ENCODE peak calls at places on chromosomes 13 and 19, in five cellular contexts. K, B, O, H and C are unnamed samples.

GRCh38 chr13:103903790-103904189 is 837.6 kb upstream of the SLC10A2 start:
- DNase-seq in K (no peak), B (no peak), O (no peak), H (no peak), C (no peak)

GRCh38 chr19:6260912-6261636 is 18.7 kb downstream of the MLLT1 start:
- DNase-seq in K (no peak), B (peak; percentile 22), O (no peak), H (peak; percentile 37), C (peak; percentile 56)

GRCh38 chr19:46000497-46001246 is 5.4 kb downstream of the CCDC61 start:
- DNase-seq in K (peak; percentile 78), B (no peak), O (peak; percentile 60), H (no peak), C (peak; percentile 85)

GRCh38 chr13:33441015-33441414 is 155.5 kb upstream of the STARD13 start:
- DNase-seq in K (no peak), B (peak; percentile 47), O (no peak), H (no peak), C (no peak)

GRCh38 chr19:18046066-18046718 is 38.2 kb downstream of the ARRDC2 start:
- DNase-seq in K (no peak), B (peak; percentile 82), O (no peak), H (no peak), C (no peak)

GRCh38 chr13:100100115-100100879 is 11.4 kb downstream of the PCCA start:
- DNase-seq in K (no peak), B (peak; percentile 87), O (no peak), H (no peak), C (no peak)

GRCh38 chr19:6693681-6694080 is 23.7 kb upstream of the TNFSF14 start:
- DNase-seq in K (no peak), B (no peak), O (no peak), H (no peak), C (no peak)

GRCh38 chr19:16066611-16067104 is 9.6 kb upstream of the TPM4 start:
- DNase-seq in K (no peak), B (peak; percentile 76), O (no peak), H (peak; percentile 77), C (peak; percentile 63)

GRCh38 chr13:114115191-114115671 is 17.2 kb downstream of the RASA3 start:
- DNase-seq in K (no peak), B (peak; percentile 94), O (no peak), H (peak; percentile 67), C (peak; percentile 48)

GRCh38 chr19:13872695-13873389 is 4.1 kb upstream of the NANOS3 start:
- DNase-seq in K (peak; percentile 40), B (no peak), O (no peak), H (peak; percentile 22), C (peak; percentile 65)

GRCh38 chr19:57056972-57057371 is 62.8 kb upstream of the USP29 start:
- DNase-seq in K (no peak), B (peak; percentile 11), O (no peak), H (no peak), C (no peak)

GRCh38 chr19:15517778-15518177 is 9.5 kb downstream of the CYP4F22 start:
- DNase-seq in K (no peak), B (no peak), O (no peak), H (no peak), C (no peak)

GRCh38 chr19:40600086-40600917 is 867 bp upstream of the LTBP4 start:
- DNase-seq in K (no peak), B (no peak), O (peak; percentile 66), H (no peak), C (no peak)

GRCh38 chr13:23322353-23323336 is 110.9 kb downstream of the SACS start:
- DNase-seq in K (peak; percentile 47), B (peak; percentile 6), O (no peak), H (no peak), C (peak; percentile 24)

GRCh38 chr13:64675256-64675892 is 2554.8 kb downstream of the PCDH9 start:
- DNase-seq in K (no peak), B (peak; percentile 77), O (no peak), H (no peak), C (no peak)

GRCh38 chr13:99367663-99368448 is 60.7 kb upstream of the GPR183 start:
- DNase-seq in K (no peak), B (no peak), O (no peak), H (no peak), C (no peak)

GRCh38 chr19:1315470-1316166 is 29.9 kb downstream of the EFNA2 start:
- DNase-seq in K (peak; percentile 35), B (peak; percentile 25), O (peak; percentile 37), H (peak; percentile 9), C (peak; percentile 83)

GRCh38 chr19:45881909-45882528 is 3.9 kb downstream of the IRF2BP1 start:
- DNase-seq in K (no peak), B (no peak), O (no peak), H (no peak), C (peak; percentile 45)